ENCODE peak calls at places on chromosomes 5 and 9, in seven cellular contexts. Z is coronary artery; H is Kasumi-1; R is stimulated activated CD8-positive, alpha-beta memory T cell treated with anti-CD3 and anti-CD28 coated beads, Interleukin-15, amount 100 ng/mL, for 4 hours; P is osteoblast; T is sciatic nerve; A is lung microvascular endothelial cell. B is an unnamed sample.

GRCh38 chr5:157941616-157942015 is 82.7 kb upstream of the CLINT1 start:
- DNase-seq in Z (no peak), H (no peak), R (no peak), P (no peak), T (no peak), A (no peak), B (no peak)

GRCh38 chr5:1008451-1009358 is at the start of gene NKD2:
- DNase-seq in Z (no peak), H (no peak), R (no peak), P (peak), T (peak), A (peak), B (no peak)

GRCh38 chr5:61974680-61975079 is 331.3 kb upstream of the KIF2A start:
- DNase-seq in Z (no peak), H (no peak), R (no peak), P (no peak), T (no peak), A (no peak), B (no peak)

GRCh38 chr5:114174837-114175236 is 187.0 kb upstream of the KCNN2 start:
- DNase-seq in Z (no peak), H (no peak), R (no peak), P (no peak), T (no peak), A (no peak), B (no peak)

GRCh38 chr5:33563530-33563929 is 122.8 kb downstream of the TARS1 start:
- DNase-seq in Z (no peak), H (no peak), R (no peak), P (no peak), T (no peak), A (no peak), B (no peak)

GRCh38 chr9:134886413-134886913 is 5.9 kb downstream of the FCN2 start:
- DNase-seq in Z (peak), H (no peak), R (no peak), P (no peak), T (no peak), A (no peak), B (no peak)

GRCh38 chr5:89081360-89081759 is 198.4 kb upstream of the MEF2C start:
- DNase-seq in Z (no peak), H (no peak), R (no peak), P (peak), T (no peak), A (no peak), B (no peak)

GRCh38 chr9:114153761-114154596 is 1.4 kb upstream of the COL27A1 start:
- DNase-seq in Z (no peak), H (peak), R (no peak), P (peak), T (no peak), A (no peak), B (no peak)

GRCh38 chr5:178786424-178786823 is 56.0 kb upstream of the ZNF354A start:
- DNase-seq in Z (no peak), H (no peak), R (no peak), P (no peak), T (no peak), A (no peak), B (no peak)

GRCh38 chr5:1931590-1932138 is 48.9 kb upstream of the IRX4 start:
- DNase-seq in Z (peak), H (no peak), R (no peak), P (no peak), T (no peak), A (no peak), B (no peak)